ENCODE peak calls at places on chromosomes 11 and 22, in six cellular contexts. V is body of pancreas, N is nephron progenitor cell, K is GM06990, B is neural crest cell, G is astrocyte of the spinal cord. Q is an unnamed sample.

GRCh38 chr11:70111269-70112016 is 33.3 kb downstream of the ANO1 start:
- DNase-seq in G (peak), V (peak), K (no peak), B (peak), N (peak), Q (peak)

GRCh38 chr22:40009953-40010751 is 15.4 kb downstream of the FAM83F start:
- DNase-seq in N (no peak), B (no peak), V (no peak), K (no peak), G (no peak), Q (no peak)

GRCh38 chr11:63764712-63765631 is 3.6 kb downstream of the ZFTA start:
- DNase-seq in G (no peak), B (peak), V (peak), N (peak), K (peak), Q (no peak)

GRCh38 chr22:25942989-25943411 is 201.0 kb downstream of the MYO18B start:
- DNase-seq in N (no peak), K (no peak), G (no peak), V (peak), B (no peak), Q (no peak)

GRCh38 chr11:3609416-3610265 is 32.2 kb downstream of the ART5 start:
- DNase-seq in B (peak), V (no peak), N (peak), G (peak), K (no peak), Q (no peak)

GRCh38 chr11:130315354-130315970 is 745 bp upstream of the ZBTB44 start:
- DNase-seq in B (no peak), N (peak), V (peak), G (no peak), K (peak), Q (no peak)

GRCh38 chr11:113550179-113550578 is 75.0 kb upstream of the DRD2 start:
- DNase-seq in K (no peak), N (no peak), G (no peak), B (no peak), V (no peak), Q (no peak)

GRCh38 chr11:64908766-64909165 is 8.2 kb downstream of the ATG2A start:
- DNase-seq in G (no peak), B (no peak), K (no peak), V (no peak), N (no peak), Q (no peak)

GRCh38 chr11:37352485-37352884 is 754.4 kb upstream of the RAG2 start:
- DNase-seq in N (no peak), K (no peak), G (no peak), V (no peak), B (no peak), Q (no peak)

GRCh38 chr11:131932584-131933360 is 562.4 kb downstream of the NTM start:
- DNase-seq in B (no peak), V (peak), N (no peak), K (no peak), G (no peak), Q (no peak)

GRCh38 chr11:11408436-11409221 is 55.6 kb upstream of the CSNK2A3 start:
- DNase-seq in K (no peak), V (no peak), B (no peak), N (no peak), G (no peak), Q (no peak)

GRCh38 chr22:47193606-47194316 is 431.3 kb downstream of the TBC1D22A start:
- DNase-seq in B (no peak), K (no peak), V (no peak), G (no peak), N (no peak), Q (no peak)

GRCh38 chr11:103923473-103923931 is 112.9 kb upstream of the DDI1 start:
- DNase-seq in G (no peak), B (no peak), N (no peak), V (no peak), K (no peak), Q (no peak)

GRCh38 chr22:25447067-25447688 is 117.3 kb upstream of the GRK3 start:
- DNase-seq in V (no peak), B (no peak), K (no peak), G (no peak), N (no peak), Q (no peak)

GRCh38 chr11:78379039-78379670 is 38.5 kb downstream of the GAB2 start:
- DNase-seq in V (no peak), G (no peak), B (no peak), K (no peak), N (no peak), Q (no peak)

GRCh38 chr22:27748355-27749168 is 53.0 kb downstream of the MN1 start:
- DNase-seq in N (no peak), G (peak), B (no peak), K (no peak), V (peak), Q (peak)

GRCh38 chr11:46121724-46122477 is 647 bp upstream of the PHF21A start:
- DNase-seq in B (peak), V (peak), G (peak), N (peak), K (peak), Q (peak)

GRCh38 chr22:30823015-30823370 is 128.3 kb downstream of the OSBP2 start:
- DNase-seq in G (no peak), V (no peak), N (peak), K (no peak), B (no peak), Q (no peak)

GRCh38 chr11:26225643-26226042 is 106.3 kb upstream of the ANO3 start:
- DNase-seq in B (no peak), V (no peak), K (no peak), N (no peak), G (no peak), Q (no peak)

GRCh38 chr11:134727204-134727603 is 315.2 kb upstream of the B3GAT1 start:
- DNase-seq in K (no peak), B (no peak), N (no peak), G (no peak), V (no peak), Q (no peak)

DNA sequence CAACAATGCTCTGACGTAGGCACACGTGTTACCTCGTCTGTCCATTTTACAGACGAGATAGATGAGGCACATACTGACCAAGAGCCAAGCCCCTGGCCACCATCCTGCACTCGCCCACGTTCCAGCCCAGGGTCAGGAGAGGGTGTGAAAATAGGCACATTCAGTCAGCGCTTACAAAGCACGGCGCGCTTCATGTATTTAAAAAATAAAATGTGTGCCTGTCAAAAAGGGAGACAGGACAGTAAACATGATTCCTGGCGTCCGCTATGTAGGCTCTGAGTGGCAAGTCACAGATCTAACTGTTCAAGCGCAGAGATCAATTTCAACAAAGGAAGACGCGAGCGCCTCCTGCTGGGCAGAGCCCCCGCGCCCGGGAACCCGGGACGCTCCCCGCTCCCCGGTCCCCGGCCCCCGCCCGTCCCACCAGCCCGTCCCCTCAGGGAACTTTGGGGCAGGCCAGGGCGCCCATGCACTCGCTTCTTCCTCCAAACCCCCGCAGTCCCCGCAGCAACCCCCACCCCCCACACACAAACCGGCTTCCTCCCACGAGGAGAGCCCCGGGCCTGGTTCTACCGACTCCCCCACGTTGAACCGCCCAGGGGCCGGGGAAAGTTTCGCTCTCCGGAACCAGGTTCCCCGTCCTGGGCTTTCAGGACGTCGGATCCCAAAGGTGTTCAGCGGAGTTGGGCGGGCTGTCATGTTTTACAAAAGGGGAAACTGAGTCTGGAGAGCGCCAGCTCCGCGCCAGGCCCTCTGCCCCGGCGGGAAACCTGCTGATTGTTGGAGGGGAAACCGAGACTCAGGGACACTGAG is 10.4 kb upstream of the C1QTNF6 start:
- DNase-seq in K (peak), G (peak), V (peak), N (peak), B (peak), Q (no peak)
- TF ChIP-seq CTCF in K (peak), G (peak), V (peak), N (peak), B (peak), Q (peak)

GRCh38 chr11:68324695-68325094 is 12.3 kb downstream of the LRP5 start:
- DNase-seq in V (no peak), K (no peak), B (no peak), N (no peak), G (no peak), Q (no peak)

GRCh38 chr11:68324241-68324640 is 11.8 kb downstream of the LRP5 start:
- DNase-seq in B (no peak), G (no peak), V (no peak), K (no peak), N (no peak), Q (no peak)

GRCh38 chr11:68325894-68326220 is 13.5 kb downstream of the LRP5 start:
- DNase-seq in N (no peak), G (no peak), V (no peak), K (no peak), B (no peak), Q (no peak)

GRCh38 chr11:68326334-68327215 is 14.2 kb downstream of the LRP5 start:
- DNase-seq in G (no peak), K (no peak), V (no peak), B (no peak), N (no peak), Q (no peak)

GRCh38 chr11:68325183-68325893 is 12.9 kb downstream of the LRP5 start:
- DNase-seq in B (no peak), G (no peak), N (no peak), K (no peak), V (no peak), Q (no peak)
- TF ChIP-seq CTCF in B (peak), G (no peak), N (no peak), K (no peak), V (no peak), Q (no peak)

GRCh38 chr11:20248345-20248744 is 88.1 kb upstream of the DBX1 start:
- DNase-seq in G (no peak), B (no peak), V (no peak), N (no peak), K (no peak), Q (no peak)

GRCh38 chr11:20247540-20248138 is 87.4 kb upstream of the DBX1 start:
- DNase-seq in K (no peak), V (no peak), B (no peak), G (peak), N (no peak), Q (no peak)

GRCh38 chr11:20238712-20239111 is 78.4 kb upstream of the DBX1 start:
- DNase-seq in G (no peak), N (no peak), B (no peak), V (peak), K (no peak), Q (no peak)

GRCh38 chr11:20249313-20249873 is 89.1 kb upstream of the DBX1 start:
- DNase-seq in V (no peak), N (no peak), K (no peak), B (no peak), G (no peak), Q (no peak)

DNA sequence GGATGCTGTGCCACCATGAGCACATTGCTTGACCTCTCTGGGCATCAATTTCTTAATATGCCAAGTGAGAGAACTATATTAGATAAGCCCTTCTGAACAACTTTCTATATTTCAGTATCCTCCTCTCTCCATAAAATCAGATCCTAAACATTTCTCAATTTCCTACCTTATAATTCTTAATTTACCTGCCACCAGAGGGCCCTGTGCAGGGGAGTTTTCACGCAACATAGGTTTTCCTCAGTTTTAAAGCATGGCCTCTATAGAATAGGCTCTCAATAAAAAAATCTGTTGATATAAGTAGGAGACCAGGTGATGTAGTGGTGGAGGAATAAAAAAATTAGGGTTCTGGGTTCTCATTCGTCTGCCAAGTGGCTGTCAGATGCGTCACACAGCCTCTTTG is 83.7 kb upstream of the DBX1 start:
- DNase-seq in B (no peak), N (no peak), G (no peak), V (no peak), K (no peak), Q (no peak)
- TF ChIP-seq CTCF in B (peak), N (peak), G (peak), V (no peak), K (peak), Q (peak)

GRCh38 chr11:79809487-79809886 is 368.7 kb upstream of the TENM4 start:
- DNase-seq in N (no peak), G (no peak), K (no peak), V (no peak), B (no peak), Q (no peak)
- TF ChIP-seq CTCF in N (no peak), G (no peak), K (no peak), V (no peak), B (no peak), Q (no peak)

GRCh38 chr11:86488553-86488952 is 113.9 kb downstream of the CCDC81 start:
- DNase-seq in B (no peak), G (no peak), V (no peak), K (no peak), N (no peak), Q (no peak)

GRCh38 chr11:86486261-86487030 is 111.8 kb downstream of the CCDC81 start:
- DNase-seq in B (no peak), K (peak), V (no peak), N (no peak), G (no peak), Q (no peak)

GRCh38 chr11:86489442-86489841 is 114.8 kb downstream of the CCDC81 start:
- DNase-seq in B (no peak), K (no peak), N (no peak), V (no peak), G (no peak), Q (no peak)

GRCh38 chr11:86484795-86485166 is 110.1 kb downstream of the CCDC81 start:
- DNase-seq in B (no peak), N (no peak), K (no peak), V (no peak), G (no peak), Q (no peak)

DNA sequence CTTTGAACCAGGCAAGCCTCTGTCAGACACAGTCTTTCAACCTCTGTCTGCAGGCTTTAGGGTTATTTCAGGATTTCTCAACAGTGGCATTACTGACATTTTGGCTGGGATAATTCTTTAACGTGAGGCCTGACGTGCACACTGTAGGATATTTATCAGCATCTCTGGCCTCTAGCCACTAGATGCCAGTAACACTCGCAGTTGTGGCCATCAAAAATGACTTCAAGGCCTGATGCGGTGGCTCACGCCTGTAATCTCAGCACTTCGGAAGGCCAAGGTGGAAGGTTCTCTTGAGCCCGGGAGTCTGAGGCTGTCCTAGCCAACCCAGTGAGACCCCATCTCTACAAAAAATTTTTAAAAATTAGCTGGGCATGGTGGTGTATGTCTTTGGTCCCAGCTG is 113.0 kb downstream of the CCDC81 start:
- DNase-seq in G (no peak), B (no peak), N (no peak), V (no peak), K (no peak), Q (no peak)
- TF ChIP-seq CTCF in G (no peak), B (no peak), N (no peak), V (no peak), K (no peak), Q (no peak)

Q was measured in AG09319.